ENCODE peak calls at places on chromosome 12, in ten cellular contexts. One of them, this sample, is unnamed.

GRCh38 chr12:19915392-19916192 is 452.7 kb upstream of the PDE3A start:
- DNase-seq in GM04504: peak
- DNase-seq in effector memory CD4-positive, alpha-beta T cell: no peak
- DNase-seq in MM.1S: peak
- DNase-seq in caudate nucleus: no peak
- DNase-seq in CD8-positive, alpha-beta memory T cell: no peak
- DNase-seq in ELR: peak
- DNase-seq in stimulated activated CD4-positive, alpha-beta T cell treated with anti-CD3 and anti-CD28 coated beads, Interleukin-2, amount 100 ng/mL, for 48 hours: no peak
- DNase-seq in SHP77 treated with DMSO at 0.1 percent for 48 hours: peak
- DNase-seq in uterus: no peak
- DNase-seq in this sample: no peak

GRCh38 chr12:96448287-96448686 is 41.1 kb upstream of the CFAP54 start:
- DNase-seq in GM04504: no peak
- DNase-seq in effector memory CD4-positive, alpha-beta T cell: no peak
- DNase-seq in MM.1S: no peak
- DNase-seq in caudate nucleus: no peak
- DNase-seq in CD8-positive, alpha-beta memory T cell: no peak
- DNase-seq in ELR: peak
- DNase-seq in stimulated activated CD4-positive, alpha-beta T cell treated with anti-CD3 and anti-CD28 coated beads, Interleukin-2, amount 100 ng/mL, for 48 hours: no peak
- DNase-seq in SHP77 treated with DMSO at 0.1 percent for 48 hours: no peak
- DNase-seq in uterus: no peak
- DNase-seq in this sample: no peak

GRCh38 chr12:54565658-54566552 is 16.5 kb downstream of the PDE1B start:
- DNase-seq in GM04504: no peak
- DNase-seq in effector memory CD4-positive, alpha-beta T cell: no peak
- DNase-seq in MM.1S: no peak
- DNase-seq in caudate nucleus: no peak
- DNase-seq in CD8-positive, alpha-beta memory T cell: no peak
- DNase-seq in ELR: no peak
- DNase-seq in stimulated activated CD4-positive, alpha-beta T cell treated with anti-CD3 and anti-CD28 coated beads, Interleukin-2, amount 100 ng/mL, for 48 hours: no peak
- DNase-seq in SHP77 treated with DMSO at 0.1 percent for 48 hours: no peak
- DNase-seq in uterus: no peak
- DNase-seq in this sample: no peak

GRCh38 chr12:116242740-116243139 is 34.8 kb downstream of the MED13L start:
- DNase-seq in GM04504: no peak
- DNase-seq in effector memory CD4-positive, alpha-beta T cell: no peak
- DNase-seq in MM.1S: no peak
- DNase-seq in caudate nucleus: no peak
- DNase-seq in CD8-positive, alpha-beta memory T cell: no peak
- DNase-seq in ELR: no peak
- DNase-seq in stimulated activated CD4-positive, alpha-beta T cell treated with anti-CD3 and anti-CD28 coated beads, Interleukin-2, amount 100 ng/mL, for 48 hours: no peak
- DNase-seq in SHP77 treated with DMSO at 0.1 percent for 48 hours: no peak
- DNase-seq in uterus: no peak
- DNase-seq in this sample: no peak

GRCh38 chr12:24903305-24904088 is 45.4 kb downstream of the BCAT1 start:
- DNase-seq in GM04504: no peak
- DNase-seq in effector memory CD4-positive, alpha-beta T cell: no peak
- DNase-seq in MM.1S: no peak
- DNase-seq in caudate nucleus: no peak
- DNase-seq in CD8-positive, alpha-beta memory T cell: no peak
- DNase-seq in ELR: peak
- DNase-seq in stimulated activated CD4-positive, alpha-beta T cell treated with anti-CD3 and anti-CD28 coated beads, Interleukin-2, amount 100 ng/mL, for 48 hours: no peak
- DNase-seq in SHP77 treated with DMSO at 0.1 percent for 48 hours: no peak
- DNase-seq in uterus: no peak
- DNase-seq in this sample: no peak

GRCh38 chr12:14691560-14691959 is 4.8 kb downstream of the GUCY2C start:
- DNase-seq in GM04504: no peak
- DNase-seq in effector memory CD4-positive, alpha-beta T cell: no peak
- DNase-seq in MM.1S: no peak
- DNase-seq in caudate nucleus: no peak
- DNase-seq in CD8-positive, alpha-beta memory T cell: no peak
- DNase-seq in ELR: no peak
- DNase-seq in stimulated activated CD4-positive, alpha-beta T cell treated with anti-CD3 and anti-CD28 coated beads, Interleukin-2, amount 100 ng/mL, for 48 hours: no peak
- DNase-seq in SHP77 treated with DMSO at 0.1 percent for 48 hours: no peak
- DNase-seq in uterus: no peak
- DNase-seq in this sample: no peak

GRCh38 chr12:113860059-113860820 is 105.9 kb downstream of the RBM19 start:
- DNase-seq in GM04504: no peak
- DNase-seq in effector memory CD4-positive, alpha-beta T cell: no peak
- DNase-seq in MM.1S: no peak
- DNase-seq in caudate nucleus: no peak
- DNase-seq in CD8-positive, alpha-beta memory T cell: no peak
- DNase-seq in ELR: no peak
- DNase-seq in stimulated activated CD4-positive, alpha-beta T cell treated with anti-CD3 and anti-CD28 coated beads, Interleukin-2, amount 100 ng/mL, for 48 hours: no peak
- DNase-seq in SHP77 treated with DMSO at 0.1 percent for 48 hours: peak
- DNase-seq in uterus: no peak
- DNase-seq in this sample: no peak

GRCh38 chr12:106097011-106097410 is 41.7 kb downstream of the NUAK1 start:
- DNase-seq in GM04504: no peak
- DNase-seq in effector memory CD4-positive, alpha-beta T cell: no peak
- DNase-seq in MM.1S: no peak
- DNase-seq in caudate nucleus: no peak
- DNase-seq in CD8-positive, alpha-beta memory T cell: no peak
- DNase-seq in ELR: peak
- DNase-seq in stimulated activated CD4-positive, alpha-beta T cell treated with anti-CD3 and anti-CD28 coated beads, Interleukin-2, amount 100 ng/mL, for 48 hours: no peak
- DNase-seq in SHP77 treated with DMSO at 0.1 percent for 48 hours: no peak
- DNase-seq in uterus: no peak
- DNase-seq in this sample: no peak

GRCh38 chr12:66947119-66947518 is 268.2 kb upstream of the GRIP1 start:
- DNase-seq in GM04504: no peak
- DNase-seq in effector memory CD4-positive, alpha-beta T cell: no peak
- DNase-seq in MM.1S: no peak
- DNase-seq in caudate nucleus: no peak
- DNase-seq in CD8-positive, alpha-beta memory T cell: no peak
- DNase-seq in ELR: no peak
- DNase-seq in stimulated activated CD4-positive, alpha-beta T cell treated with anti-CD3 and anti-CD28 coated beads, Interleukin-2, amount 100 ng/mL, for 48 hours: no peak
- DNase-seq in SHP77 treated with DMSO at 0.1 percent for 48 hours: no peak
- DNase-seq in uterus: no peak
- DNase-seq in this sample: no peak

GRCh38 chr12:73935817-73936216 is 601.8 kb upstream of the ATXN7L3B start:
- DNase-seq in GM04504: no peak
- DNase-seq in effector memory CD4-positive, alpha-beta T cell: no peak
- DNase-seq in MM.1S: peak
- DNase-seq in caudate nucleus: no peak
- DNase-seq in CD8-positive, alpha-beta memory T cell: no peak
- DNase-seq in ELR: peak
- DNase-seq in stimulated activated CD4-positive, alpha-beta T cell treated with anti-CD3 and anti-CD28 coated beads, Interleukin-2, amount 100 ng/mL, for 48 hours: no peak
- DNase-seq in SHP77 treated with DMSO at 0.1 percent for 48 hours: peak
- DNase-seq in uterus: no peak
- DNase-seq in this sample: no peak

GRCh38 chr12:65892905-65893304 is 68.6 kb downstream of the HMGA2 start:
- DNase-seq in GM04504: peak
- DNase-seq in effector memory CD4-positive, alpha-beta T cell: no peak
- DNase-seq in MM.1S: no peak
- DNase-seq in caudate nucleus: no peak
- DNase-seq in CD8-positive, alpha-beta memory T cell: no peak
- DNase-seq in ELR: peak
- DNase-seq in stimulated activated CD4-positive, alpha-beta T cell treated with anti-CD3 and anti-CD28 coated beads, Interleukin-2, amount 100 ng/mL, for 48 hours: no peak
- DNase-seq in SHP77 treated with DMSO at 0.1 percent for 48 hours: no peak
- DNase-seq in uterus: no peak
- DNase-seq in this sample: no peak

GRCh38 chr12:54398995-54399793 is 14.7 kb upstream of the ZNF385A start:
- DNase-seq in GM04504: peak
- DNase-seq in effector memory CD4-positive, alpha-beta T cell: peak
- DNase-seq in MM.1S: peak
- DNase-seq in caudate nucleus: no peak
- DNase-seq in CD8-positive, alpha-beta memory T cell: peak
- DNase-seq in ELR: peak
- DNase-seq in stimulated activated CD4-positive, alpha-beta T cell treated with anti-CD3 and anti-CD28 coated beads, Interleukin-2, amount 100 ng/mL, for 48 hours: peak
- DNase-seq in SHP77 treated with DMSO at 0.1 percent for 48 hours: peak
- DNase-seq in uterus: peak
- DNase-seq in this sample: peak

GRCh38 chr12:55830601-55831406 is 1.4 kb upstream of the DNAJC14 start:
- DNase-seq in GM04504: no peak
- DNase-seq in effector memory CD4-positive, alpha-beta T cell: no peak
- DNase-seq in MM.1S: no peak
- DNase-seq in caudate nucleus: peak
- DNase-seq in CD8-positive, alpha-beta memory T cell: peak
- DNase-seq in ELR: peak
- DNase-seq in stimulated activated CD4-positive, alpha-beta T cell treated with anti-CD3 and anti-CD28 coated beads, Interleukin-2, amount 100 ng/mL, for 48 hours: peak
- DNase-seq in SHP77 treated with DMSO at 0.1 percent for 48 hours: no peak
- DNase-seq in uterus: peak
- DNase-seq in this sample: peak

GRCh38 chr12:68331500-68331868 is 678 bp downstream of the MDM1 start:
- DNase-seq in GM04504: no peak
- DNase-seq in effector memory CD4-positive, alpha-beta T cell: no peak
- DNase-seq in MM.1S: peak
- DNase-seq in caudate nucleus: no peak
- DNase-seq in CD8-positive, alpha-beta memory T cell: no peak
- DNase-seq in ELR: peak
- DNase-seq in stimulated activated CD4-positive, alpha-beta T cell treated with anti-CD3 and anti-CD28 coated beads, Interleukin-2, amount 100 ng/mL, for 48 hours: no peak
- DNase-seq in SHP77 treated with DMSO at 0.1 percent for 48 hours: no peak
- DNase-seq in uterus: no peak
- DNase-seq in this sample: no peak

GRCh38 chr12:62983594-62983993 is 48.6 kb upstream of the PPM1H start:
- DNase-seq in GM04504: no peak
- DNase-seq in effector memory CD4-positive, alpha-beta T cell: no peak
- DNase-seq in MM.1S: no peak
- DNase-seq in caudate nucleus: no peak
- DNase-seq in CD8-positive, alpha-beta memory T cell: no peak
- DNase-seq in ELR: peak
- DNase-seq in stimulated activated CD4-positive, alpha-beta T cell treated with anti-CD3 and anti-CD28 coated beads, Interleukin-2, amount 100 ng/mL, for 48 hours: no peak
- DNase-seq in SHP77 treated with DMSO at 0.1 percent for 48 hours: no peak
- DNase-seq in uterus: no peak
- DNase-seq in this sample: no peak

GRCh38 chr12:131860472-131861260 is 32.5 kb downstream of the MMP17 start:
- DNase-seq in GM04504: peak
- DNase-seq in effector memory CD4-positive, alpha-beta T cell: no peak
- DNase-seq in MM.1S: no peak
- DNase-seq in caudate nucleus: no peak
- DNase-seq in CD8-positive, alpha-beta memory T cell: no peak
- DNase-seq in ELR: peak
- DNase-seq in stimulated activated CD4-positive, alpha-beta T cell treated with anti-CD3 and anti-CD28 coated beads, Interleukin-2, amount 100 ng/mL, for 48 hours: no peak
- DNase-seq in SHP77 treated with DMSO at 0.1 percent for 48 hours: peak
- DNase-seq in uterus: no peak
- DNase-seq in this sample: no peak

GRCh38 chr12:65800928-65801327 is 23.4 kb upstream of the HMGA2 start:
- DNase-seq in GM04504: peak
- DNase-seq in effector memory CD4-positive, alpha-beta T cell: no peak
- DNase-seq in MM.1S: no peak
- DNase-seq in caudate nucleus: no peak
- DNase-seq in CD8-positive, alpha-beta memory T cell: no peak
- DNase-seq in ELR: no peak
- DNase-seq in stimulated activated CD4-positive, alpha-beta T cell treated with anti-CD3 and anti-CD28 coated beads, Interleukin-2, amount 100 ng/mL, for 48 hours: no peak
- DNase-seq in SHP77 treated with DMSO at 0.1 percent for 48 hours: no peak
- DNase-seq in uterus: no peak
- DNase-seq in this sample: no peak

GRCh38 chr12:22657538-22657937 is 32.6 kb downstream of the ETNK1 start:
- DNase-seq in GM04504: no peak
- DNase-seq in effector memory CD4-positive, alpha-beta T cell: no peak
- DNase-seq in MM.1S: no peak
- DNase-seq in caudate nucleus: no peak
- DNase-seq in CD8-positive, alpha-beta memory T cell: no peak
- DNase-seq in ELR: peak
- DNase-seq in stimulated activated CD4-positive, alpha-beta T cell treated with anti-CD3 and anti-CD28 coated beads, Interleukin-2, amount 100 ng/mL, for 48 hours: no peak
- DNase-seq in SHP77 treated with DMSO at 0.1 percent for 48 hours: no peak
- DNase-seq in uterus: no peak
- DNase-seq in this sample: no peak

GRCh38 chr12:97530237-97530636 is 67.6 kb downstream of the RMST start:
- DNase-seq in GM04504: no peak
- DNase-seq in effector memory CD4-positive, alpha-beta T cell: no peak
- DNase-seq in MM.1S: no peak
- DNase-seq in caudate nucleus: no peak
- DNase-seq in CD8-positive, alpha-beta memory T cell: no peak
- DNase-seq in ELR: no peak
- DNase-seq in stimulated activated CD4-positive, alpha-beta T cell treated with anti-CD3 and anti-CD28 coated beads, Interleukin-2, amount 100 ng/mL, for 48 hours: no peak
- DNase-seq in SHP77 treated with DMSO at 0.1 percent for 48 hours: no peak
- DNase-seq in uterus: no peak
- DNase-seq in this sample: no peak

GRCh38 chr12:124713436-124714082 is 146.1 kb upstream of the NCOR2 start:
- DNase-seq in GM04504: no peak
- DNase-seq in effector memory CD4-positive, alpha-beta T cell: peak
- DNase-seq in MM.1S: peak
- DNase-seq in caudate nucleus: no peak
- DNase-seq in CD8-positive, alpha-beta memory T cell: peak
- DNase-seq in ELR: peak
- DNase-seq in stimulated activated CD4-positive, alpha-beta T cell treated with anti-CD3 and anti-CD28 coated beads, Interleukin-2, amount 100 ng/mL, for 48 hours: peak
- DNase-seq in SHP77 treated with DMSO at 0.1 percent for 48 hours: no peak
- DNase-seq in uterus: no peak
- DNase-seq in this sample: peak

GRCh38 chr12:72264548-72265175 is 7.5 kb upstream of the TRHDE start:
- DNase-seq in GM04504: no peak
- DNase-seq in effector memory CD4-positive, alpha-beta T cell: no peak
- DNase-seq in MM.1S: peak
- DNase-seq in caudate nucleus: no peak
- DNase-seq in CD8-positive, alpha-beta memory T cell: no peak
- DNase-seq in ELR: peak
- DNase-seq in stimulated activated CD4-positive, alpha-beta T cell treated with anti-CD3 and anti-CD28 coated beads, Interleukin-2, amount 100 ng/mL, for 48 hours: no peak
- DNase-seq in SHP77 treated with DMSO at 0.1 percent for 48 hours: peak
- DNase-seq in uterus: no peak
- DNase-seq in this sample: no peak

GRCh38 chr12:131923260-131923659 is 5.8 kb upstream of the PUS1 start:
- DNase-seq in GM04504: no peak
- DNase-seq in effector memory CD4-positive, alpha-beta T cell: no peak
- DNase-seq in MM.1S: peak
- DNase-seq in caudate nucleus: no peak
- DNase-seq in CD8-positive, alpha-beta memory T cell: no peak
- DNase-seq in ELR: no peak
- DNase-seq in stimulated activated CD4-positive, alpha-beta T cell treated with anti-CD3 and anti-CD28 coated beads, Interleukin-2, amount 100 ng/mL, for 48 hours: no peak
- DNase-seq in SHP77 treated with DMSO at 0.1 percent for 48 hours: no peak
- DNase-seq in uterus: no peak
- DNase-seq in this sample: no peak

GRCh38 chr12:39685854-39686608 is 66.4 kb upstream of the ABCD2 start:
- DNase-seq in GM04504: no peak
- DNase-seq in effector memory CD4-positive, alpha-beta T cell: no peak
- DNase-seq in MM.1S: no peak
- DNase-seq in caudate nucleus: no peak
- DNase-seq in CD8-positive, alpha-beta memory T cell: no peak
- DNase-seq in ELR: no peak
- DNase-seq in stimulated activated CD4-positive, alpha-beta T cell treated with anti-CD3 and anti-CD28 coated beads, Interleukin-2, amount 100 ng/mL, for 48 hours: no peak
- DNase-seq in SHP77 treated with DMSO at 0.1 percent for 48 hours: no peak
- DNase-seq in uterus: no peak
- DNase-seq in this sample: no peak

GRCh38 chr12:103391103-103391502 is 104.7 kb downstream of the C12orf42 start:
- DNase-seq in GM04504: no peak
- DNase-seq in effector memory CD4-positive, alpha-beta T cell: no peak
- DNase-seq in MM.1S: peak
- DNase-seq in caudate nucleus: no peak
- DNase-seq in CD8-positive, alpha-beta memory T cell: no peak
- DNase-seq in ELR: no peak
- DNase-seq in stimulated activated CD4-positive, alpha-beta T cell treated with anti-CD3 and anti-CD28 coated beads, Interleukin-2, amount 100 ng/mL, for 48 hours: no peak
- DNase-seq in SHP77 treated with DMSO at 0.1 percent for 48 hours: no peak
- DNase-seq in uterus: no peak
- DNase-seq in this sample: no peak

GRCh38 chr12:57765003-57765697 is 1.7 kb downstream of the CYP27B1 start:
- DNase-seq in GM04504: no peak
- DNase-seq in effector memory CD4-positive, alpha-beta T cell: no peak
- DNase-seq in MM.1S: peak
- DNase-seq in caudate nucleus: no peak
- DNase-seq in CD8-positive, alpha-beta memory T cell: peak
- DNase-seq in ELR: peak
- DNase-seq in stimulated activated CD4-positive, alpha-beta T cell treated with anti-CD3 and anti-CD28 coated beads, Interleukin-2, amount 100 ng/mL, for 48 hours: peak
- DNase-seq in SHP77 treated with DMSO at 0.1 percent for 48 hours: no peak
- DNase-seq in uterus: no peak
- DNase-seq in this sample: peak

GRCh38 chr12:130186631-130187269 is 24.5 kb downstream of the FZD10 start:
- DNase-seq in GM04504: no peak
- DNase-seq in effector memory CD4-positive, alpha-beta T cell: no peak
- DNase-seq in MM.1S: no peak
- DNase-seq in caudate nucleus: no peak
- DNase-seq in CD8-positive, alpha-beta memory T cell: no peak
- DNase-seq in ELR: peak
- DNase-seq in stimulated activated CD4-positive, alpha-beta T cell treated with anti-CD3 and anti-CD28 coated beads, Interleukin-2, amount 100 ng/mL, for 48 hours: no peak
- DNase-seq in SHP77 treated with DMSO at 0.1 percent for 48 hours: no peak
- DNase-seq in uterus: no peak
- DNase-seq in this sample: no peak

GRCh38 chr12:112971248-112971647 is 7.1 kb upstream of the OAS2 start:
- DNase-seq in GM04504: no peak
- DNase-seq in effector memory CD4-positive, alpha-beta T cell: no peak
- DNase-seq in MM.1S: no peak
- DNase-seq in caudate nucleus: no peak
- DNase-seq in CD8-positive, alpha-beta memory T cell: no peak
- DNase-seq in ELR: no peak
- DNase-seq in stimulated activated CD4-positive, alpha-beta T cell treated with anti-CD3 and anti-CD28 coated beads, Interleukin-2, amount 100 ng/mL, for 48 hours: no peak
- DNase-seq in SHP77 treated with DMSO at 0.1 percent for 48 hours: no peak
- DNase-seq in uterus: no peak
- DNase-seq in this sample: no peak

GRCh38 chr12:111413442-111414086 is 7.8 kb downstream of the SH2B3 start:
- DNase-seq in GM04504: no peak
- DNase-seq in effector memory CD4-positive, alpha-beta T cell: no peak
- DNase-seq in MM.1S: no peak
- DNase-seq in caudate nucleus: no peak
- DNase-seq in CD8-positive, alpha-beta memory T cell: no peak
- DNase-seq in ELR: peak
- DNase-seq in stimulated activated CD4-positive, alpha-beta T cell treated with anti-CD3 and anti-CD28 coated beads, Interleukin-2, amount 100 ng/mL, for 48 hours: no peak
- DNase-seq in SHP77 treated with DMSO at 0.1 percent for 48 hours: no peak
- DNase-seq in uterus: no peak
- DNase-seq in this sample: no peak